ENCODE peak calls at places on chromosomes 16 and 17, in seven cellular contexts. One of them, this sample, is unnamed.

GRCh38 chr16:3122926-3123570 is 10.7 kb downstream of the ZNF205 start:
- DNase-seq in psoas muscle: no peak
- DNase-seq in mammary epithelial cell: no peak
- DNase-seq in NB4: no peak
- DNase-seq in uterus: no peak
- DNase-seq in B cell: peak; percentile 6
- DNase-seq in tibial artery: no peak
- DNase-seq in this sample: no peak

GRCh38 chr17:57570740-57571344 is 174.3 kb downstream of the CCDC182 start:
- DNase-seq in tibial artery: no peak
- DNase-seq in mammary epithelial cell: no peak
- DNase-seq in NB4: no peak
- DNase-seq in psoas muscle: no peak
- DNase-seq in uterus: no peak
- DNase-seq in B cell: no peak
- DNase-seq in this sample: no peak

GRCh38 chr16:3674513-3675295 is 20.2 kb downstream of the DNASE1 start:
- DNase-seq in uterus: no peak
- DNase-seq in tibial artery: no peak
- DNase-seq in NB4: no peak
- DNase-seq in mammary epithelial cell: no peak
- DNase-seq in B cell: no peak
- DNase-seq in psoas muscle: no peak
- DNase-seq in this sample: no peak

GRCh38 chr17:17547210-17547764 is 44.2 kb downstream of the PEMT start:
- DNase-seq in uterus: no peak
- DNase-seq in psoas muscle: peak; percentile 12
- DNase-seq in mammary epithelial cell: no peak
- DNase-seq in B cell: no peak
- DNase-seq in NB4: no peak
- DNase-seq in tibial artery: no peak
- DNase-seq in this sample: no peak

GRCh38 chr16:54241525-54241924 is 45.1 kb downstream of the IRX3 start:
- DNase-seq in tibial artery: no peak
- DNase-seq in B cell: no peak
- DNase-seq in uterus: no peak
- DNase-seq in psoas muscle: no peak
- DNase-seq in mammary epithelial cell: peak; percentile 30
- DNase-seq in NB4: no peak
- DNase-seq in this sample: no peak

GRCh38 chr17:75684924-75685323 is 17.8 kb downstream of the SAP30BP start:
- DNase-seq in tibial artery: no peak
- DNase-seq in NB4: no peak
- DNase-seq in uterus: no peak
- DNase-seq in B cell: no peak
- DNase-seq in psoas muscle: no peak
- DNase-seq in mammary epithelial cell: peak; percentile 97
- DNase-seq in this sample: no peak

GRCh38 chr17:37742762-37743611 is 1.9 kb downstream of the HNF1B start:
- DNase-seq in uterus: no peak
- DNase-seq in NB4: no peak
- DNase-seq in tibial artery: no peak
- DNase-seq in B cell: peak; percentile 66
- DNase-seq in psoas muscle: no peak
- DNase-seq in mammary epithelial cell: no peak
- DNase-seq in this sample: no peak

GRCh38 chr16:78500659-78501226 is 401.3 kb downstream of the WWOX start:
- DNase-seq in tibial artery: no peak
- DNase-seq in mammary epithelial cell: no peak
- DNase-seq in B cell: no peak
- DNase-seq in psoas muscle: no peak
- DNase-seq in NB4: no peak
- DNase-seq in uterus: no peak
- DNase-seq in this sample: no peak

GRCh38 chr17:62101090-62101489 is 36.0 kb upstream of the MED13 start:
- DNase-seq in B cell: no peak
- DNase-seq in NB4: no peak
- DNase-seq in uterus: no peak
- DNase-seq in mammary epithelial cell: no peak
- DNase-seq in tibial artery: no peak
- DNase-seq in psoas muscle: no peak
- DNase-seq in this sample: no peak

GRCh38 chr16:48862087-48862532 is 252.1 kb upstream of the N4BP1 start:
- DNase-seq in tibial artery: no peak
- DNase-seq in B cell: no peak
- DNase-seq in psoas muscle: no peak
- DNase-seq in uterus: peak; percentile 16
- DNase-seq in NB4: no peak
- DNase-seq in mammary epithelial cell: peak; percentile 77
- DNase-seq in this sample: no peak

GRCh38 chr16:61885343-61885742 is 150.9 kb downstream of the CDH8 start:
- DNase-seq in uterus: no peak
- DNase-seq in tibial artery: no peak
- DNase-seq in psoas muscle: no peak
- DNase-seq in B cell: no peak
- DNase-seq in mammary epithelial cell: no peak
- DNase-seq in NB4: no peak
- DNase-seq in this sample: no peak

GRCh38 chr16:20799599-20799998 is 6.7 kb downstream of the ERI2 start:
- DNase-seq in B cell: no peak
- DNase-seq in psoas muscle: no peak
- DNase-seq in tibial artery: no peak
- DNase-seq in mammary epithelial cell: no peak
- DNase-seq in uterus: no peak
- DNase-seq in NB4: peak; percentile 23
- DNase-seq in this sample: no peak

GRCh38 chr17:1878419-1879121 is 48.8 kb downstream of the RPA1 start:
- DNase-seq in psoas muscle: no peak
- DNase-seq in uterus: no peak
- DNase-seq in mammary epithelial cell: no peak
- DNase-seq in NB4: no peak
- DNase-seq in tibial artery: no peak
- DNase-seq in B cell: no peak
- DNase-seq in this sample: no peak

GRCh38 chr16:75011634-75012307 is 12.9 kb downstream of the ZNRF1 start:
- DNase-seq in tibial artery: no peak
- DNase-seq in psoas muscle: no peak
- DNase-seq in uterus: peak; percentile 30
- DNase-seq in NB4: peak; percentile 87
- DNase-seq in B cell: no peak
- DNase-seq in mammary epithelial cell: peak; percentile 97
- DNase-seq in this sample: no peak

GRCh38 chr17:53032861-53033271 is 789.9 kb upstream of the KIF2B start:
- DNase-seq in tibial artery: no peak
- DNase-seq in uterus: no peak
- DNase-seq in mammary epithelial cell: peak; percentile 50
- DNase-seq in B cell: no peak
- DNase-seq in NB4: peak; percentile 65
- DNase-seq in psoas muscle: no peak
- DNase-seq in this sample: no peak

DNA sequence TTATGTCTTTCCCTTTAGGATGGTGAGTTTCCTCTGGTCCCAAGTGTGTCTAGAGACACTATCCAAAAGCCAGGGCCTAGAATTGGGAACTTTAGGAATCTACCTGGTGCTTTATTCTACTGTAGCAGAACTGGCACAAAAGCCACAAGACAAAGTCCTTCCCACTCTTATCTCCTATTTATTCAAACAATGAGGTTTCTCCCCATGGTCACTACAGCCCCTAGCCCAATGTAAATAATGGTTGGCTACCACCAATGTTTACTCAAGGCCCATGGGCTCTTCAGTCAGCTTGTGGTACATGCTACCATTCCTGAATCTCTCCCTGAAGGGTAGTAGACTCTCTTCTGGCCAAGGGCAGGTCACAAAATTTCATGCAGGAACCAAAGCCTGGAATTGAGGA is 789.4 kb upstream of the KIF2B start:
- DNase-seq in uterus: no peak
- DNase-seq in tibial artery: no peak
- DNase-seq in psoas muscle: no peak
- DNase-seq in B cell: no peak
- DNase-seq in mammary epithelial cell: no peak
- DNase-seq in NB4: no peak
- DNase-seq in this sample: no peak
- TF ChIP-seq CTCF in uterus: no peak
- TF ChIP-seq CTCF in tibial artery: no peak
- TF ChIP-seq CTCF in psoas muscle: no peak
- TF ChIP-seq CTCF in B cell: no peak
- TF ChIP-seq CTCF in mammary epithelial cell: no peak
- TF ChIP-seq CTCF in NB4: no peak
- TF ChIP-seq CTCF in this sample: no peak

DNA sequence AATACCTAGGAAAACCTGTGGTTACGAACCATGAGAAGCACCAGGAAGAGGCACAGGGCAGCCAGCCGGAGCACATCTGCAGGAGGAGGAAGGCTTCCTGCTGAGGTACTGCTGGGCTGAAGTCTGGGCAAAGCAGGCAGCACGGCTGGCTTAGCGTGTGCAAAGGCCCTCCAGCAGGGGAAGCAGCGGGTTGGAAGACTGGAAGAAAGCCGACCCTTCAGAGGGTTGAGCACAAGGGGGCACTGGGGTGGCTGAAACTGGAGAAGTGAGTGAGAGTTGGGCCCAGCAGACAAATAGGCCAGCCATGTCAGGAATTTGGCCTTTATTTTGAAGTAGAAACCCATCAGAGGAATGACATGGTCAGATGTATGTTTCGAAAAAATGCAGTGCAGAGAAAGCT is 12.1 kb upstream of the HSD3B7 start:
- DNase-seq in NB4: no peak
- DNase-seq in psoas muscle: no peak
- DNase-seq in B cell: no peak
- DNase-seq in tibial artery: no peak
- DNase-seq in mammary epithelial cell: no peak
- DNase-seq in uterus: no peak
- DNase-seq in this sample: no peak
- TF ChIP-seq CTCF in NB4: peak; percentile 7
- TF ChIP-seq CTCF in psoas muscle: no peak
- TF ChIP-seq CTCF in B cell: no peak
- TF ChIP-seq CTCF in tibial artery: no peak
- TF ChIP-seq CTCF in mammary epithelial cell: no peak
- TF ChIP-seq CTCF in uterus: no peak
- TF ChIP-seq CTCF in this sample: no peak

DNA sequence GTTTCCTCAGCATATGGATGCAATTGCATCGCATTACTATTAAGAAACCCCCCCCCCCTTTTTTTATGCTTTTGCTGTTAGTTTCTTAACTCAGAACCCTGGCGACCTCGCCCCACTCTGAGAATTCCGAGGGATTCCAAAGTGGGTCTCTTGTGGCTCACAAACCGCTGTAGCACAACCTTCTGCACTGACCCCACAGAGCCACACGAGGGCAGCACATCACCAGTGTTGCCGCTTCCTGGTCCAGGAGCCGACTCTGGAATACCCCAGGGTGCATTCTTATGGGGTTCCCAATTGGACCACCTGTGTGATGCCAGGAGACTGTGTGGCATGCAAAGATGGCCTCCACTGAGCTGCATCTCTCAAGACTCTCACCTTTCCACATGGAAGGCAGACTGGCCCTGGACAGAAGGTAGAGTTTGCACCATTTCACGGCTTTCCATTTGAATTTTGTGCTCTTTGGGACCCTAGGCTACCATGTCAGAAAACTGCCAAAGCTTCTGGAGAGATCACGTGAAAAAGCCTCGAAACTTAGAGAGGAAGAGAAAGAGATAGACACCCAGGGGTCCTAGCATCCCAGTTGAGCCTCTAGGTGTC is 432.7 kb upstream of the ASIC2 start:
- DNase-seq in uterus: no peak
- DNase-seq in mammary epithelial cell: no peak
- DNase-seq in psoas muscle: peak; percentile 16
- DNase-seq in tibial artery: no peak
- DNase-seq in B cell: no peak
- DNase-seq in NB4: peak; percentile 41
- DNase-seq in this sample: no peak
- TF ChIP-seq CTCF in uterus: no peak
- TF ChIP-seq CTCF in mammary epithelial cell: peak; percentile 71
- TF ChIP-seq CTCF in psoas muscle: peak; percentile 19
- TF ChIP-seq CTCF in tibial artery: no peak
- TF ChIP-seq CTCF in B cell: peak; percentile 26
- TF ChIP-seq CTCF in NB4: peak; percentile 88
- TF ChIP-seq CTCF in this sample: peak; percentile 39

GRCh38 chr16:87702325-87702811 is 63.4 kb downstream of the KLHDC4 start:
- DNase-seq in tibial artery: no peak
- DNase-seq in uterus: no peak
- DNase-seq in psoas muscle: no peak
- DNase-seq in mammary epithelial cell: no peak
- DNase-seq in B cell: peak; percentile 81
- DNase-seq in NB4: peak; percentile 82
- DNase-seq in this sample: peak; percentile 40
- TF ChIP-seq CTCF in tibial artery: no peak
- TF ChIP-seq CTCF in uterus: peak; percentile 22
- TF ChIP-seq CTCF in psoas muscle: no peak
- TF ChIP-seq CTCF in mammary epithelial cell: peak; percentile 34
- TF ChIP-seq CTCF in B cell: peak; percentile 45
- TF ChIP-seq CTCF in NB4: peak; percentile 80
- TF ChIP-seq CTCF in this sample: peak; percentile 41

DNA sequence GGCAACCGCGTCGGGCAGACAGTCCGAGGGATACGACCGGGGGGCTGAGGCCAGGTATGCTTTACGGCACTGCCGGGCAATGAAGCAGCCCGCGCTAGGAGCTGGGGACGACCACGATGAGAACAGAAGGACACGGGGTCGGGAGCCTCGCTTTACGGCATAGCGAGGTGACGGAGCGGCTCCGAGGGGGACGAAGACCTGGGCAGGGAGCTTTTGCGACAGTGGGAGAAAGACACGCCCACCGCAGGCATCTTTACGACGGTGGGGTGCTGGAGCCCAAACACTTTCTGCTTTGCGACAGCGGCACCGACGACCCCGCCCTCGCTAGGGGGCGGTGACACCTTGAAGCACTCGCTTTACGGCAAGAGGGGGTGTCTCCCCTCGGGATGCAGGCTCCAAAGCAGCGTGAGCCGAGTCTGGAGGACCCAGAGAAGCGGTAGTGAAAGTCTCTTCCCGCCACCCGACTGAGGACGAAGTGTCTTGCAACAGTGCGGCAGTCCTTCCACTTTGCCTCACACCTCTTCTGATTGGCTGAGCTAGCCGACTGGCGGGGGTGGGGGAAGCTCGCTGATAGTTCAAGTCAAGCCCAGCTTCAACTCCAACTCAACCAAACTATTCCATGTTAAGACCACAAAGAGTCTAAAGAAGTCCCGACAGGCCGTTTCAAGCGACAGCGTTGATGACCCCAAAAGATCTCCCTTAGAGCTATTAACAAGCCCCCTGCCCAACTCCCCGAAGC is 394 bp upstream of the NEURL4 start:
- DNase-seq in mammary epithelial cell: peak; percentile 98
- DNase-seq in tibial artery: peak; percentile 99
- DNase-seq in NB4: peak; percentile 97
- DNase-seq in uterus: peak; percentile 99
- DNase-seq in psoas muscle: peak; percentile 99
- DNase-seq in B cell: peak; percentile 97
- DNase-seq in this sample: peak; percentile 91
- TF ChIP-seq CTCF in mammary epithelial cell: no peak
- TF ChIP-seq CTCF in tibial artery: no peak
- TF ChIP-seq CTCF in NB4: no peak
- TF ChIP-seq CTCF in uterus: peak; percentile 14
- TF ChIP-seq CTCF in psoas muscle: no peak
- TF ChIP-seq CTCF in B cell: no peak
- TF ChIP-seq CTCF in this sample: no peak

GRCh38 chr17:50541916-50542688 is 4.9 kb upstream of the SPATA20 start:
- DNase-seq in tibial artery: peak; percentile 90
- DNase-seq in mammary epithelial cell: peak; percentile 82
- DNase-seq in uterus: peak; percentile 89
- DNase-seq in NB4: peak; percentile 84
- DNase-seq in B cell: peak; percentile 99
- DNase-seq in psoas muscle: peak; percentile 88
- DNase-seq in this sample: peak; percentile 81
- TF ChIP-seq CTCF in tibial artery: peak; percentile 12
- TF ChIP-seq CTCF in mammary epithelial cell: peak; percentile 12
- TF ChIP-seq CTCF in uterus: peak; percentile 49
- TF ChIP-seq CTCF in NB4: no peak
- TF ChIP-seq CTCF in B cell: peak; percentile 57
- TF ChIP-seq CTCF in psoas muscle: peak; percentile 16
- TF ChIP-seq CTCF in this sample: peak; percentile 60

This sample was measured in natural killer cell.